ENCODE peak calls at places on chromosomes 12 and 14, in six cellular contexts. N is A549, I is upper lobe of left lung, K is K562, S is GM12878, Y is HepG2. P is an unnamed sample.

GRCh38 chr12:90091809-90092208 is 383.2 kb upstream of the ATP2B1 start:
- ATAC-seq in N (peak; percentile 45), I (no peak), K (no peak), S (no peak), Y (peak; percentile 48), P (no peak)

GRCh38 chr12:10031771-10032175 is 1.3 kb downstream of the CLEC9A start:
- ATAC-seq in N (peak; percentile 76), I (no peak), K (no peak), S (no peak), Y (no peak), P (no peak)

GRCh38 chr12:9340422-9341259 is 132.4 kb upstream of the PZP start:
- ATAC-seq in N (no peak), I (no peak), K (peak; percentile 70), S (no peak), Y (no peak), P (no peak)

GRCh38 chr14:83164016-83164415 is 1630.4 kb upstream of the SEL1L start:
- ATAC-seq in N (no peak), I (no peak), K (no peak), S (peak; percentile 37), Y (no peak), P (no peak)

GRCh38 chr14:75521415-75522199 is 662 bp upstream of the BATF start:
- ATAC-seq in N (no peak), I (no peak), K (no peak), S (peak; percentile 23), Y (peak; percentile 46), P (no peak)

GRCh38 chr14:77580477-77580876 is 36.0 kb downstream of the SPTLC2 start:
- ATAC-seq in N (no peak), I (no peak), K (peak; percentile 28), S (peak; percentile 36), Y (no peak), P (no peak)

GRCh38 chr12:71312767-71313375 is 126.7 kb upstream of the LGR5 start:
- ATAC-seq in N (no peak), I (no peak), K (peak; percentile 67), S (no peak), Y (no peak), P (no peak)

GRCh38 chr14:23045419-23046357 is 3.7 kb downstream of the PSMB11 start:
- ATAC-seq in N (no peak), I (no peak), K (peak; percentile 19), S (no peak), Y (peak; percentile 24), P (no peak)

GRCh38 chr12:3681595-3681921 is 71.4 kb downstream of the CRACR2A start:
- ATAC-seq in N (no peak), I (no peak), K (no peak), S (no peak), Y (no peak), P (no peak)

GRCh38 chr12:93167331-93167730 is 210.4 kb upstream of the NUDT4 start:
- ATAC-seq in N (no peak), I (no peak), K (no peak), S (peak; percentile 25), Y (no peak), P (no peak)

GRCh38 chr14:101878222-101879211 is 85.9 kb upstream of the DYNC1H1 start:
- ATAC-seq in N (no peak), I (no peak), K (no peak), S (peak; percentile 55), Y (no peak), P (no peak)

GRCh38 chr14:101119830-101120571 is 216.5 kb upstream of the RTL1 start:
- ATAC-seq in N (no peak), I (no peak), K (no peak), S (no peak), Y (no peak), P (no peak)

GRCh38 chr12:5177731-5178130 is 134.1 kb downstream of the KCNA5 start:
- ATAC-seq in N (no peak), I (no peak), K (no peak), S (no peak), Y (no peak), P (no peak)

GRCh38 chr14:31441273-31442110 is 15.8 kb downstream of the DTD2 start:
- ATAC-seq in N (peak; percentile 97), I (no peak), K (no peak), S (no peak), Y (no peak), P (no peak)

GRCh38 chr14:78154827-78155226 is 15.3 kb upstream of the NRXN3 start:
- ATAC-seq in N (peak; percentile 71), I (no peak), K (peak; percentile 56), S (no peak), Y (peak; percentile 69), P (no peak)

GRCh38 chr12:113449299-113449698 is 22.4 kb downstream of the LHX5 start:
- ATAC-seq in N (no peak), I (no peak), K (no peak), S (no peak), Y (no peak), P (no peak)

GRCh38 chr12:101044512-101045074 is 165.4 kb downstream of the SLC5A8 start:
- ATAC-seq in N (no peak), I (no peak), K (no peak), S (no peak), Y (no peak), P (no peak)

GRCh38 chr14:101810897-101811620 is 49.5 kb downstream of the PPP2R5C start:
- ATAC-seq in N (no peak), I (no peak), K (no peak), S (peak; percentile 6), Y (no peak), P (no peak)

GRCh38 chr12:22687677-22688076 is 62.7 kb downstream of the ETNK1 start:
- ATAC-seq in N (no peak), I (no peak), K (no peak), S (peak; percentile 90), Y (no peak), P (no peak)

GRCh38 chr14:69132513-69133181 is 20.3 kb downstream of the DCAF5 start:
- ATAC-seq in N (no peak), I (no peak), K (peak; percentile 19), S (no peak), Y (no peak), P (no peak)

GRCh38 chr12:20262131-20262530 is 106.2 kb upstream of the PDE3A start:
- ATAC-seq in N (no peak), I (no peak), K (no peak), S (no peak), Y (no peak), P (no peak)

DNA sequence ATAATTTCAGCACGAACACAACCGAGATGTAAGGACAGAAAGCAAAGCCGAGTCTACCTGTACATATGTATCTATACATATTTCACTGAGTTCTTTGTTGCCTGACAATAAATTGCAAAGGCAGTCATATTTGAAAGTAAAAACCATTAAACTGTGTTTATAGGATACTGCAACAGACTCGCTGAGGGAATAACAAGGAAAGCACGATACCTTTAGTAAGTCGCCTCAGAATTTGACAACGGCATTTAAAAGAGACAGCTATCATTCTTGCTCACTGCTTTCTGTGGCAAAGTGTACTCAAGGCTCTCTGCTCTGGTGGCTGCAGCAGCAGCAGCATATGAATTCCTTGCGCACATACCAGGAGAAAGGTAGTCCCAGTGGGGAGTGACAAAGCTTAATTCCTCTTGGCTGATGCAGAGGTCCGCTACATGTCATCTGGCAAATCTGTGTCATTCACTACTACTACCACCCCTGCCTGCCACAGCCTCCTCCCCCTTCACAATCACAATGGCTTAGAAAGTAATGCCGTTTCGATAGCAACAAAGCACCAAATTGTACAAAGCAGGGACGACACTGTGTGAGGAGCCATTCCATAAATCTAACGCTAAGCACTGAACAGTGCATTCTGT is at the start of gene GRIP1:
- ATAC-seq in N (no peak), I (peak; percentile 22), K (no peak), S (no peak), Y (no peak), P (no peak)
- TF ChIP-seq EP300 in N (no peak), I (no peak), K (no peak), S (no peak), Y (no peak), P (no peak)

GRCh38 chr14:30035361-30035760 is 107.7 kb upstream of the PRKD1 start:
- ATAC-seq in N (no peak), I (no peak), K (no peak), S (no peak), Y (no peak), P (no peak)

DNA sequence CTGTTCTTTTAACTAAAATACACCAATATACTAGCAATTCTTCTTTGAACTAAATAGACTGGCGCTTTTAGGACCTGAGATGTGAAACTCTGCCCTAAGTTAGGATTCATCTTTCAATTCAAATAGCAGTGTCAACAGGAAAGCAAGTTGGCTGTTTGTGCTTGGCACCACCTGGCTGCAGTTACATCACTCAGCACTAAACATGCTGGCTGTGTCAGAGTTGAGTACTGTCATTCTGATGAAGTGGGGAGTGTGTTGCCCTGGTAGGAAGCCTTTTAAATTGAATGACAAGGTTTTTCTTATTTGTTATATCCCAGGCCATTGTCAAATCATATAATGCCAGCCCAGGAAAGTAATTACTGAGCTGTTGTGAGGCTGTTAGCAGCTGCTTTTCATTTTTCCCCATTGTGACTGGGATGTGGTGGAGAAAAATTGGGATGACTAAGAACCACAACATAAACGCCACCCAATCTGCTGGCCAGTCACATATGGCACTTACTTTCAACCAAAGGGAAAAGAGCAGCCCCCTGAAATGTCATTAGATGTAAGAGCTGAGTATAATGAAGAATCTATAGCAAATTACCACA is 106.5 kb upstream of the PRKD1 start:
- ATAC-seq in N (no peak), I (no peak), K (no peak), S (no peak), Y (no peak), P (no peak)
- TF ChIP-seq EP300 in N (no peak), I (no peak), K (no peak), S (no peak), Y (no peak), P (no peak)

GRCh38 chr12:11718105-11718504 is 68.6 kb downstream of the ETV6 start:
- ATAC-seq in N (no peak), I (no peak), K (no peak), S (no peak), Y (no peak), P (no peak)

GRCh38 chr12:11716794-11717532 is 67.5 kb downstream of the ETV6 start:
- ATAC-seq in N (no peak), I (no peak), K (no peak), S (no peak), Y (peak; percentile 54), P (no peak)

GRCh38 chr12:11719678-11720099 is 70.2 kb downstream of the ETV6 start:
- ATAC-seq in N (no peak), I (peak; percentile 77), K (no peak), S (peak; percentile 12), Y (no peak), P (peak; percentile 47)

GRCh38 chr12:11717533-11717961 is 68.1 kb downstream of the ETV6 start:
- ATAC-seq in N (no peak), I (no peak), K (no peak), S (peak; percentile 67), Y (peak; percentile 88), P (no peak)

GRCh38 chr12:11718768-11719253 is 69.3 kb downstream of the ETV6 start:
- ATAC-seq in N (peak; percentile 39), I (no peak), K (no peak), S (no peak), Y (no peak), P (no peak)
- TF ChIP-seq EP300 in N (no peak), I (no peak), K (no peak), S (no peak), Y (no peak), P (no peak)

DNA sequence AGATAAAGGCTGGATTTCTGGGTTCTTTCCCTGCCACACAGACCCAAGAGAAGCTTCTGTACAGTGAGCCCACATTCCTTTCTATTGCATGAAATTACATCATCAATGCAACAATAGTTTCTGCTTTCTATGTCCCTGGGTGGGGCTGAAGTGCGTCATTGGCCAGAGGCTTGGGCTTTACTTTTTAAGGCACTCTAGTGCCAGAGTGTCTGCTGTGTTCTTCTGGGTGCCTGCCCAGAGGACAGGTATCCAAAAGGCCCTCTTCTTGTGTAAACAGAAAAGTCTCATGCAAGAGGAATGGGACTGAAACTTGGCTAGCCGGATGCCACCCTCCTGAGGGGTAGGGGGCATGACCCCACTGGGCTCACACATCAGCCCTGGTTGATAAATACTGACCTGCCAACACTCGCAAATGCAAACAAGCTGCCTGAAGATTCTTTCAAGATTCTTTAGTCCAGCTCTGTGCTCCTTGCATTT is 5.9 kb downstream of the KRT86 start:
- ATAC-seq in N (peak; percentile 67), I (peak; percentile 87), K (peak; percentile 68), S (no peak), Y (no peak), P (peak; percentile 92)
- TF ChIP-seq EP300 in N (peak; percentile 99), I (peak; percentile 94), K (peak; percentile 72), S (no peak), Y (no peak), P (peak; percentile 93)